ENCODE peak calls at places on chromosomes 7 and 10, in ten cellular contexts. O, R, F, Z, Q, U, B, K, C and I are unnamed samples.

GRCh38 chr10:47402681-47403301 is 18.7 kb upstream of the ZNF488 start:
- DNase-seq in Q (no peak), U (no peak), B (peak; percentile 88), R (no peak), Z (no peak), F (peak; percentile 42), O (peak; percentile 55), C (no peak), K (no peak), I (no peak)

GRCh38 chr7:30225863-30226361 is 58.5 kb upstream of the ZNRF2 start:
- DNase-seq in U (no peak), B (no peak), R (no peak), C (no peak), F (no peak), K (peak; percentile 56), Q (peak; percentile 74), Z (no peak), O (peak; percentile 41), I (no peak)

GRCh38 chr10:13871087-13871486 is 284.3 kb downstream of the PRPF18 start:
- DNase-seq in C (no peak), R (no peak), F (no peak), K (no peak), Q (no peak), B (no peak), O (no peak), Z (no peak), U (no peak), I (no peak)

GRCh38 chr10:27784272-27784671 is 38.7 kb upstream of the MKX start:
- DNase-seq in C (no peak), K (no peak), F (no peak), Z (no peak), Q (no peak), B (no peak), U (no peak), O (no peak), R (no peak), I (no peak)

GRCh38 chr10:120421250-120421649 is 35.8 kb upstream of the PLPP4 start:
- DNase-seq in U (no peak), Q (no peak), Z (no peak), R (no peak), F (no peak), B (no peak), K (no peak), C (no peak), O (no peak), I (no peak)

GRCh38 chr10:132413226-132414205 is 16.5 kb downstream of the PWWP2B start:
- DNase-seq in R (no peak), B (no peak), U (no peak), O (no peak), C (no peak), Z (no peak), K (no peak), Q (peak; percentile 53), F (no peak), I (no peak)

GRCh38 chr10:5447611-5448071 is 35.3 kb downstream of the NET1 start:
- DNase-seq in Z (no peak), U (no peak), R (no peak), K (no peak), C (no peak), O (no peak), F (no peak), B (no peak), Q (no peak), I (no peak)

GRCh38 chr7:106071999-106072714 is 40.0 kb downstream of the SYPL1 start:
- DNase-seq in F (no peak), O (no peak), Q (peak; percentile 49), B (no peak), K (no peak), R (no peak), Z (no peak), U (no peak), C (no peak), I (no peak)

GRCh38 chr7:73894851-73895441 is 34.0 kb downstream of the TMEM270 start:
- DNase-seq in O (no peak), R (no peak), B (no peak), C (peak; percentile 62), F (no peak), K (no peak), U (no peak), Z (no peak), Q (peak; percentile 55), I (no peak)

GRCh38 chr10:110337906-110338305 is 33.2 kb upstream of the SMNDC1 start:
- DNase-seq in O (no peak), B (no peak), Z (no peak), K (no peak), F (no peak), R (no peak), C (no peak), U (no peak), Q (no peak), I (no peak)

GRCh38 chr10:112721080-112721698 is 228.9 kb upstream of the TCF7L2 start:
- DNase-seq in Z (no peak), B (no peak), F (peak; percentile 81), C (no peak), R (peak; percentile 7), U (no peak), O (no peak), K (no peak), Q (no peak), I (peak; percentile 43)

GRCh38 chr10:73848821-73849489 is 25.4 kb downstream of the CAMK2G start:
- DNase-seq in K (peak; percentile 87), B (peak; percentile 67), R (peak; percentile 93), F (peak; percentile 72), O (peak; percentile 73), Z (peak; percentile 63), Q (peak; percentile 82), C (peak; percentile 95), U (peak; percentile 86), I (peak; percentile 62)

GRCh38 chr10:8350250-8350967 is 295.9 kb downstream of the GATA3 start:
- DNase-seq in Z (no peak), U (no peak), R (no peak), O (no peak), B (no peak), Q (no peak), K (no peak), F (no peak), C (no peak), I (no peak)

GRCh38 chr7:158816995-158817394 is 12.3 kb downstream of the ESYT2 start:
- DNase-seq in R (no peak), C (no peak), B (no peak), F (no peak), Z (no peak), O (no peak), Q (no peak), K (no peak), U (no peak), I (no peak)

GRCh38 chr10:68727146-68727545 is 6.1 kb downstream of the CCAR1 start:
- DNase-seq in C (no peak), R (no peak), K (no peak), Z (no peak), Q (no peak), F (no peak), B (no peak), U (no peak), O (no peak), I (no peak)

GRCh38 chr10:24374134-24374915 is 165.4 kb downstream of the KIAA1217 start:
- DNase-seq in U (no peak), O (no peak), B (peak; percentile 81), Q (no peak), F (no peak), R (no peak), Z (no peak), K (no peak), C (no peak), I (no peak)

GRCh38 chr10:114995468-114995867 is 57.5 kb downstream of the TRUB1 start:
- DNase-seq in B (no peak), F (peak; percentile 54), Z (no peak), R (no peak), C (no peak), K (no peak), Q (no peak), O (no peak), U (no peak), I (no peak)

GRCh38 chr7:133763241-133763640 is 363.9 kb upstream of the LRGUK start:
- DNase-seq in U (no peak), Z (no peak), Q (no peak), O (no peak), C (no peak), B (no peak), K (no peak), F (no peak), R (no peak), I (no peak)

GRCh38 chr10:13978844-13979227 is 351.9 kb downstream of the FRMD4A start:
- DNase-seq in K (no peak), Q (no peak), C (no peak), O (no peak), R (no peak), B (no peak), Z (no peak), F (no peak), U (no peak), I (no peak)

GRCh38 chr7:35437619-35438275 is 183.8 kb upstream of the TBX20 start:
- DNase-seq in C (no peak), U (no peak), B (no peak), Q (no peak), R (no peak), Z (no peak), F (no peak), O (no peak), K (no peak), I (no peak)